ENCODE peak calls at places on chromosomes 16 and 17, in five cellular contexts. Z, O, B, G and U are unnamed samples. For H3K9me3, the result is how much of the 10 kb centered on the place peaks cover.

GRCh38 chr16:69942099-69942491 is 9.0 kb upstream of the CLEC18A start:
- DNase-seq in Z (no peak), G (no peak), B (no peak), O (no peak), U (no peak)

GRCh38 chr17:77914440-77915254 is 43.9 kb upstream of the TNRC6C start:
- DNase-seq in O (no peak), B (no peak), Z (no peak), G (no peak), U (no peak)

GRCh38 chr17:1058423-1059130 is 61.6 kb downstream of the TIMM22 start:
- DNase-seq in B (no peak), Z (no peak), O (no peak), G (no peak), U (no peak)

GRCh38 chr17:17223736-17224135 is 13.2 kb downstream of the FLCN start:
- DNase-seq in B (no peak), G (no peak), O (no peak), Z (no peak), U (no peak)

GRCh38 chr17:57309479-57309878 is 53.2 kb downstream of the MSI2 start:
- DNase-seq in B (no peak), G (no peak), Z (no peak), O (no peak), U (no peak)

GRCh38 chr17:68423251-68423650 is 34.0 kb downstream of the WIPI1 start:
- DNase-seq in O (no peak), B (no peak), G (no peak), Z (no peak), U (no peak)

GRCh38 chr16:1444730-1445517 is 568 bp upstream of the CCDC154 start:
- DNase-seq in Z (no peak), O (no peak), G (no peak), B (no peak), U (no peak)

GRCh38 chr16:55294947-55295346 is 29.1 kb upstream of the IRX6 start:
- DNase-seq in G (no peak), B (no peak), O (peak), Z (peak), U (no peak)

GRCh38 chr17:72977768-72978417 is 114.6 kb downstream of the SLC39A11 start:
- DNase-seq in Z (no peak), G (no peak), O (no peak), B (no peak), U (no peak)

GRCh38 chr16:47888142-47888541 is 267.7 kb downstream of the ABCC12 start:
- DNase-seq in G (no peak), O (no peak), B (no peak), Z (no peak), U (no peak)

GRCh38 chr16:2817496-2818277 is 650 bp downstream of the PRSS21 start:
- DNase-seq in Z (no peak), O (no peak), B (no peak), G (no peak), U (peak)

GRCh38 chr16:19130852-19131808 is 17.4 kb downstream of the ITPRIPL2 start:
- DNase-seq in B (no peak), G (no peak), O (no peak), Z (peak), U (no peak)

GRCh38 chr17:40448639-40449261 is 5.5 kb downstream of the IGFBP4 start:
- DNase-seq in Z (no peak), B (no peak), G (no peak), O (no peak), U (no peak)

GRCh38 chr16:57146735-57147134 is 39.1 kb downstream of the PSME3IP1 start:
- DNase-seq in Z (no peak), O (peak), B (no peak), G (no peak), U (no peak)

GRCh38 chr16:12815361-12815760 is 11.7 kb upstream of the CPPED1 start:
- DNase-seq in Z (no peak), B (no peak), G (no peak), O (no peak), U (no peak)

GRCh38 chr17:73773702-73774101 is 129.5 kb upstream of the SDK2 start:
- DNase-seq in Z (no peak), B (no peak), O (no peak), G (no peak), U (no peak)

GRCh38 chr17:47470836-47471235 is 60.1 kb upstream of the NPEPPS start:
- DNase-seq in G (no peak), Z (no peak), O (no peak), B (no peak), U (no peak)

GRCh38 chr16:54645328-54645727 is 285.3 kb upstream of the IRX5 start:
- DNase-seq in O (no peak), Z (no peak), G (no peak), B (no peak), U (no peak)

GRCh38 chr17:50787106-50787505 is 19.8 kb upstream of the ANKRD40CL start:
- DNase-seq in B (no peak), Z (no peak), G (no peak), O (no peak), U (peak)

GRCh38 chr17:77365584-77366186 is 224.9 kb downstream of the SEC14L1 start:
- DNase-seq in B (no peak), Z (peak), O (no peak), G (no peak), U (no peak)

GRCh38 chr17:2929881-2930533 is 133.4 kb downstream of the OR1D5 start:
- DNase-seq in G (no peak), B (peak), O (peak), Z (no peak), U (no peak)

GRCh38 chr16:48164907-48165715 is 9.3 kb upstream of the ABCC12 start:
- DNase-seq in B (peak), O (peak), G (peak), Z (peak), U (no peak)

GRCh38 chr16:51556694-51557327 is 405.7 kb upstream of the SALL1 start:
- DNase-seq in O (no peak), B (no peak), Z (no peak), G (no peak), U (peak)

GRCh38 chr17:28547623-28548416 is 4.6 kb downstream of the UNC119 start:
- DNase-seq in B (peak), Z (peak), O (peak), G (peak), U (no peak)

GRCh38 chr17:58365980-58366595 is 14.1 kb upstream of the SUPT4H1 start:
- DNase-seq in B (no peak), Z (no peak), G (no peak), O (no peak), U (no peak)
- H3K9me3 ChIP-seq in B (under half), Z (under half), G (under half), O (under half), U (under half)

DNA sequence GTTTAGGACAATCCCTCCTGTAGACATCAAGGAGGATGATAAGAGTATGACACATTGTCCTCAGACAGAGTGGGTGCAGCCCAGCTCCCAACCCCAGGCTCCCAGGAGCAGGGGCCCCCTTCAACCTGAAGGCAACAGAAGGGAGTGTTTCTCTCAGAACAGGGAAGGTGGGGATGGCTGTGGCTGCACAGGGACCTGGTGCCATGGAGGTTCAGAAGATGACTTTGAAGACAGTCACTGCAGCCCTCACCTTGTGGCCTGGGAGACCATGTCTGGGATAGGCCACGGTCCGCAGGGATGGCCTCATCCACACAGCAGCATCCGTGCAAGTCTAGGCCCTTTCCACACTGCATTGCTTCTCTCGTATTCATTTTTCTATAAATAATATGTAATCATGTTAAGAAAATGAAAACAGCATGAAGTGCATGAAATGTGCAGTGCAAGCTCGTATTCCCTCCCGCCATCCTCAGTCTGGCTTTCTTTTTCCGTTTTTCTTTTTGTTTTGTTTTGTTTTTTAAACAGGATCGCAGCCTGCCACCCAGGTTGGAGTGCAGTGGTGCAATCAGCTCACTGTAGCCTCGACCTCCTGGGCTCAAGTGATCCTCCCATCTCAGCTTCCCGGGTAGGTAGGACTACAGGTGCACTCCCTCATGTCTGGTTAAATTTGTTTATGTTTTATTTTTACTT is 71.1 kb downstream of the METRNL start:
- DNase-seq in G (no peak), O (no peak), B (no peak), Z (no peak), U (no peak)
- H3K9me3 ChIP-seq in G (under half), O (under half), B (under half), Z (under half), U (under half)

DNA sequence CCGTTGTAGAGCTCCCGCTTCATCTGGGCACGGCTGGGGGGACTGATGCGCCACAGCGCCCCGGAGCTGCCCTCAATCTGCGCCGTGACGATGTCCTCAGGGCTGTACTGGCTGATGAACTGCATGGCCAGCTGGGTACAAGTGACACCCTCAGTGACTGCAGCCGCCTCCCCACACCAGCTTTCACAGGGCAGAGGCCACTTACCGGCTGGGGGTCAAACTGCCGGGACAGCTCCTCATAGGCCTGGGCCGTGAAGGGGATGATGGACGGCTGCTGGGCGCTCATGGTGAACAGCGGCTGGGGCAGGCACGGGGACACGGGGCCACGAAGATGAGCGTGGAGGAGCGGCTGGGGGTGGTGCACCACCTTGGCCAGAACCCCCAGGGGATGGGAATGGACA is 10.3 kb downstream of the CTU2 start:
- DNase-seq in G (no peak), B (no peak), O (no peak), Z (no peak), U (no peak)
- H3K9me3 ChIP-seq in G (under half), B (under half), O (under half), Z (under half), U (under half)

DNA sequence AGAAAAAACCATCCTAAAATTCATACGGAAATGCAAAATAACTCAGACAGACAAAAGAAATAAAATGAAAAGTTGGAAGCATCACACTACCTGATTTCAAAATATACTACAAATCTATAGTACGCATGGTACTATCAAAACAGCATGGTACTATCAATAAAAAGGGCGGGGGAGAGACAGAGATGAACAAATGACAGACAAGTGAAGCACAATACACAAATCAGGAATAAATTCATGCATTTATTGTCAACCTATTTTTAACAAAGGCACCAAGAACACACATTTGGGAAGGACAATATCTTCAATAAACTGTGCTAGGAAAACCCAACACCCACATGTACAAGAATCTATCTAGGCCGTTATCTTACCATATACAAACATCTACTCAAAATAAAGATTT is 207.4 kb upstream of the WSB1 start:
- DNase-seq in Z (no peak), B (no peak), G (no peak), O (no peak), U (no peak)
- H3K9me3 ChIP-seq in Z (under half), B (under half), G (under half), O (under half), U (under half)

DNA sequence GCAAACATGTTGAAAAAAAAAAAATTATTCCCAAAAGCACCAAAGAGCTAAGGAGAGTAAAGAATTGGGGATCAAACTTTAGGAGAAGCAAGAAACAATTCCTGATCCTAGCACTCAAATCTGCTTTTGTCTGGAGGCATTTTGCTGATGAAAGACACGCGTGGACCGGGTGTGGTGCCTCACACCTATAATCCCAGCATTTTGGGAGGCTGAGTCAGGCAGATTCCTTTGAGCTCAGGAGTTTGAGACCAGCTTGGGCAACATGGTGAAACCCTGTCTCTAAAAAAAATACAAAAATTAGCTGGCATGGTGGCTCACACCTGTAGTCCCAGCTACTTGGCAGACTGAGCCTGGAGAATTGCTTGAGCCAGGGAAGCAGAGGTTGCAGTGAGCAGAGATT is 35.4 kb downstream of the ZFP90 start:
- DNase-seq in B (no peak), O (no peak), Z (no peak), G (no peak), U (no peak)
- H3K9me3 ChIP-seq in B (under half), O (under half), Z (under half), G (half or more), U (under half)